ENCODE peak calls at places on chromosomes 1 and 21, in five cellular contexts. O is testis, I is Calu3, J is H9, K is AG04449. P is an unnamed sample.

GRCh38 chr1:108570998-108571401 is 11.1 kb downstream of the EEIG2 start:
- DNase-seq in O (no peak), I (peak), J (no peak), K (no peak), P (no peak)

GRCh38 chr1:159188375-159188788 is 16.3 kb upstream of the ACKR1 start:
- DNase-seq in O (peak), I (peak), J (peak), K (no peak), P (peak)

GRCh38 chr1:214505134-214505533 is 46.3 kb downstream of the PTPN14 start:
- DNase-seq in O (peak), I (no peak), J (peak), K (no peak), P (no peak)

GRCh38 chr1:232149302-232150201 is 480.4 kb downstream of the SIPA1L2 start:
- DNase-seq in O (no peak), I (no peak), J (no peak), K (peak), P (no peak)

GRCh38 chr1:63607322-63607721 is 14.1 kb downstream of the PGM1 start:
- DNase-seq in O (no peak), I (no peak), J (no peak), K (no peak), P (no peak)

GRCh38 chr1:8211620-8212442 is 106.1 kb upstream of the SLC45A1 start:
- DNase-seq in O (no peak), I (peak), J (no peak), K (peak), P (no peak)

GRCh38 chr1:233304489-233305102 is 9.1 kb upstream of the PCNX2 start:
- DNase-seq in O (no peak), I (no peak), J (no peak), K (no peak), P (no peak)

GRCh38 chr1:26784886-26785285 is 2.9 kb upstream of the PIGV start:
- DNase-seq in O (no peak), I (no peak), J (no peak), K (no peak), P (no peak)

GRCh38 chr1:188169971-188170370 is 1341.2 kb downstream of the PLA2G4A start:
- DNase-seq in O (no peak), I (no peak), J (no peak), K (no peak), P (no peak)

GRCh38 chr1:184972281-184973055 is 1.8 kb downstream of the NIBAN1 start:
- DNase-seq in O (no peak), I (no peak), J (no peak), K (no peak), P (no peak)

GRCh38 chr1:24547195-24547594 is 8.7 kb upstream of the NCMAP start:
- DNase-seq in O (no peak), I (no peak), J (no peak), K (no peak), P (no peak)

GRCh38 chr1:187157552-187157951 is 328.8 kb downstream of the PLA2G4A start:
- DNase-seq in O (no peak), I (no peak), J (no peak), K (no peak), P (no peak)

GRCh38 chr1:32684167-32684811 is 18.3 kb downstream of the SYNC start:
- DNase-seq in O (peak), I (no peak), J (no peak), K (no peak), P (no peak)

GRCh38 chr1:47993356-47993755 is 3.8 kb downstream of the TRABD2B start:
- DNase-seq in O (no peak), I (no peak), J (peak), K (no peak), P (no peak)

GRCh38 chr1:162372159-162373071 is 4.2 kb downstream of the SPATA46 start:
- DNase-seq in O (no peak), I (no peak), J (no peak), K (no peak), P (no peak)

GRCh38 chr21:29248124-29248523 is 50.6 kb upstream of the BACH1 start:
- DNase-seq in O (no peak), I (no peak), J (no peak), K (no peak), P (no peak)

GRCh38 chr1:9111957-9112356 is 16.9 kb downstream of the GPR157 start:
- DNase-seq in O (no peak), I (no peak), J (no peak), K (no peak), P (no peak)

GRCh38 chr1:88800382-88801051 is 90.8 kb downstream of the GTF2B start:
- DNase-seq in O (no peak), I (peak), J (no peak), K (no peak), P (no peak)

GRCh38 chr1:8226747-8227146 is 91.2 kb upstream of the SLC45A1 start:
- DNase-seq in O (no peak), I (no peak), J (peak), K (no peak), P (no peak)

GRCh38 chr1:177567393-177567792 is 396.6 kb downstream of the BRINP2 start:
- DNase-seq in O (no peak), I (peak), J (peak), K (no peak), P (no peak)

GRCh38 chr1:230494026-230494425 is 67.9 kb upstream of the PGBD5 start:
- DNase-seq in O (no peak), I (no peak), J (no peak), K (no peak), P (no peak)

GRCh38 chr1:161082996-161083742 is 6.2 kb downstream of the NECTIN4 start:
- DNase-seq in O (peak), I (peak), J (no peak), K (no peak), P (no peak)

GRCh38 chr1:205458777-205459566 is 3.1 kb upstream of the BLACAT1 start:
- DNase-seq in O (no peak), I (peak), J (peak), K (no peak), P (peak)

GRCh38 chr21:43369124-43369523 is 57.8 kb downstream of the SIK1 start:
- DNase-seq in O (no peak), I (no peak), J (no peak), K (no peak), P (no peak)

GRCh38 chr1:25688390-25689119 is 72.0 kb downstream of the MAN1C1 start:
- DNase-seq in O (no peak), I (no peak), J (no peak), K (no peak), P (no peak)

GRCh38 chr1:205948000-205948399 is 4.7 kb upstream of the SLC26A9 start:
- DNase-seq in O (no peak), I (no peak), J (no peak), K (no peak), P (no peak)

DNA sequence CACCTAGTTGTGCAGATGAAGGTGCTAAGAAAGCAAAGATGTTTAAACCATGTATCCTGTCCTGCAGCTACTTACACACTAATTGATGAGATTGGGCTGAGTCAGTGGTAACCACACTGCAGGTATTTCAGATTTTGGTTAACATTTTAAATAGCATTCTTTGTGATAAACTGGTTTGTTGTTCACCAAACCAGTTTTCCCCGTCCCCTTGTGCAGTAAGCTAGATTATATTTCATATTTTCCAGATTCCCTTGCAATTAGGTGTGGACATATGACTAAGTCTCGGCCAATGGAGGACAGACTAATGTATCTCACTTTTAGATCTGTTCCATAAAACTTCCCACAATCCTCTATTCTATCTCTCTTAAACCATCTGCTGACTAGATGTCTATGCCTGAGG is 320.4 kb downstream of the RWDD3 start:
- DNase-seq in O (no peak), I (peak), J (no peak), K (no peak), P (no peak)
- TF ChIP-seq CTCF in O (no peak), I (no peak), J (no peak), K (no peak), P (no peak)

GRCh38 chr1:207318072-207318619 is 3.3 kb upstream of the CD55 start:
- DNase-seq in O (no peak), I (no peak), J (no peak), K (no peak), P (no peak)

GRCh38 chr1:207321790-207322530 is 482 bp downstream of the CD55 start:
- DNase-seq in O (peak), I (no peak), J (no peak), K (no peak), P (no peak)

GRCh38 chr1:207319207-207319606 is 2.3 kb upstream of the CD55 start:
- DNase-seq in O (no peak), I (no peak), J (no peak), K (no peak), P (no peak)

GRCh38 chr1:207323425-207323976 is 2.0 kb downstream of the CD55 start:
- DNase-seq in O (no peak), I (no peak), J (no peak), K (no peak), P (no peak)

GRCh38 chr1:207321045-207321789 is at the start of gene CD55:
- DNase-seq in O (peak), I (peak), J (peak), K (no peak), P (peak)
- TF ChIP-seq CTCF in O (no peak), I (no peak), J (peak), K (peak), P (peak)

GRCh38 chr1:3999941-4000735 is 100.1 kb upstream of the C1orf174 start:
- DNase-seq in O (no peak), I (no peak), J (no peak), K (no peak), P (no peak)

GRCh38 chr1:4002741-4003140 is 102.7 kb upstream of the C1orf174 start:
- DNase-seq in O (no peak), I (no peak), J (peak), K (no peak), P (no peak)

GRCh38 chr1:4002061-4002521 is 102.0 kb upstream of the C1orf174 start:
- DNase-seq in O (no peak), I (no peak), J (peak), K (no peak), P (no peak)

GRCh38 chr1:4000811-4001251 is 100.8 kb upstream of the C1orf174 start:
- DNase-seq in O (no peak), I (no peak), J (peak), K (no peak), P (no peak)

DNA sequence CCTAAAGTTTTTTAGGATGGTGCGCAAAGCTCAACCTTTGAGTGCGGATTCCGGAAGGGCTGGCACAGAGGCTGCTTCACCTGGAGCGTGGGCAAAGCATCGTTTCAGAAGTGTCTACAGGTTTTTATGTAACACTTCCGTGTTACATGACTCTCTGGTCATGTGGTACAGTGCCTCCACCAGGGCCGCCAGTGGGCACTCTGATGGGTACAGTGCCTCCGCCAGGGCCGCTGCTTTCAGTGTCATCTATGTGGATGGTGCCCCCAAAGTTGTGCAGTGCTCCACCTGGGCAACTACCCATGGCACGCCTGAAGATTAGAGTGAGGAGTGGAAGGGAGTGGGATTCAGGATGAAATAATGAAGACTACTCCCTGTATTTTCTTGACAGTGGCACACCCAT is 101.4 kb upstream of the C1orf174 start:
- DNase-seq in O (no peak), I (no peak), J (peak), K (no peak), P (no peak)
- TF ChIP-seq CTCF in O (no peak), I (no peak), J (no peak), K (no peak), P (no peak)

DNA sequence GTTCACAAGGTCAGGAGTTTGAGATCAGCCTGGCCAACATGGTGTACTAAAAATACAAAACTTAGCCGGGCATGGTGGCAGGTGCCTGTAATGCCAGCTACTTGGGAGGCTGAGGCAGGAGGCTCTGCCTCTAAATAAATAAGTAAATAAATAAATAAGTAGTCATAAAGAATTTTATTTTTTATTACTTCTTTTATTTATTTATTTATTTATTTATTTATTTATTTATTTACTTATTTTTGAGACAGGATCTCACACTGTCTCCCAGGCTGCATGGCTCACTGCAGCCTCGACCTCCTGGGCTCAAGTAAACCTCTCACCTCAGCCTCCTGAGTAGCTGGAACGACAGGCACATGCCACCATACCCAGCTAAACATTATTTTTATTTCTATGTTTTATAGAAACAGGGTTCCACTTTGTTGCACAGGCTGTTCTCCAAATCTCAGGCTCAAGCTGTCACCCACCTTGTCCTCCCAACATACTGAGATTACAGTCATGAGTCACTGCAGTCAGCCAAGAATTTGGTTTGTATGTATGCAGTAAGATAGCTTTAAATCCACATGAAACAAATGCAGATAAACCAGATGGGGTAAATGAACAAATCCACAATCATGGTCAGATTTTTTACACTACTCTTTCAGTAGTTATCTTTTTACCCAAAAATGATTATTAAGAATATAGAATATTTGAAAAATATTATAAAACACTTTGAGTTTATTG is 523.3 kb upstream of the RGS18 start:
- DNase-seq in O (no peak), I (no peak), J (no peak), K (no peak), P (no peak)
- TF ChIP-seq CTCF in O (no peak), I (no peak), J (no peak), K (no peak), P (no peak)

GRCh38 chr1:46198026-46198826 is at the start of gene POMGNT1:
- DNase-seq in O (peak), I (peak), J (peak), K (no peak), P (peak)
- TF ChIP-seq CTCF in O (no peak), I (no peak), J (peak), K (peak), P (no peak)

GRCh38 chr1:958823-959729 is at the start of gene NOC2L:
- DNase-seq in O (peak), I (peak), J (peak), K (no peak), P (peak)
- TF ChIP-seq CTCF in O (no peak), I (no peak), J (no peak), K (no peak), P (no peak)

DNA sequence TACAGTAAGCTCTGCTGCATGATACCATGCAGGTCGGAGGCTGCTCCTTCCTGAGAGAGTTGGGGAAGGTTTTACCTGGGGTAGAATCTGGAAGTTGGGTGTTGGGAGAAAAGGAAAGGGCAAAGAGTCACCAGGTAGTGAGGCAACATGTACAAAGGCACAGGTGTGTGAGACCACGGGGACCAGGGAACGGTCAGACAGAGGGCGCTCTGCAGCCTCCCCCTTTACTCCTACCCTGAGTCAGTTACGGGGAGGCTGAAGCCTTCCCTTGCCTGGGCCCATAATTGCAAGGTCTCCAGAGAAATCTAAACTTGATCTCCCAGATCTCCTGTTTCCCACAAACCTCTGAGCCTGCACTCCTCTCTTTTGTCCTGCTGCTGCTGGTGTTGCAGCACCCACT is 22.0 kb downstream of the CCN1 start:
- DNase-seq in O (no peak), I (no peak), J (peak), K (no peak), P (no peak)
- TF ChIP-seq CTCF in O (no peak), I (no peak), J (peak), K (no peak), P (no peak)

GRCh38 chr1:54273092-54273836 is 73.3 kb downstream of the MRPL37 start:
- DNase-seq in O (peak), I (peak), J (peak), K (no peak), P (peak)

GRCh38 chr1:54274881-54275280 is 74.9 kb downstream of the MRPL37 start:
- DNase-seq in O (no peak), I (no peak), J (no peak), K (no peak), P (no peak)

GRCh38 chr1:54273837-54274192 is 73.8 kb downstream of the MRPL37 start:
- DNase-seq in O (peak), I (no peak), J (peak), K (no peak), P (no peak)

GRCh38 chr1:54275349-54275748 is 75.4 kb downstream of the MRPL37 start:
- DNase-seq in O (peak), I (no peak), J (no peak), K (no peak), P (no peak)

DNA sequence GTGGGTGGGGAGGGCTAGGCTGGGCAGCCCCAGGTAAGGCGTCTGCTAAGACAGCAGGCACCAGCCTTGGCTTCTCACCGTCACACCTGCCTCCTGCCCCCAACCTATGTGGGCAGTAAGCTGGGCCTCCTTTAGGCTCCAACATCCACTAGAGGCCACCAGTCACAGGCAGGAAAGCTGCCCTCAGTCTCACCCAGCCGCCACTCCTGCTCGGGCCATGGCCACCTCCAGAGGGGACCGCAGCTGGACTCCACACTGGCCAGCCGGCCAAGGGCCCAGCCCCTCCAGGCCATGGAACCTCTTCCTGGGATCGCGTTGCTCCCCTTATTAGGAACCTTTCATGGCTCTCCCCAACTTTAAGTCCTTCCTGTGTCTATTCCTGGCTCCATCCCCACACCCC is 74.5 kb downstream of the MRPL37 start:
- DNase-seq in O (peak), I (peak), J (no peak), K (no peak), P (no peak)
- TF ChIP-seq CTCF in O (no peak), I (no peak), J (no peak), K (peak), P (no peak)

P was measured in neural crest cell.